ENCODE peak calls at places on chromosomes 11 and 22, in ten cellular contexts. S is Right ventricle myocardium inferior; Y is ascending aorta; C is anterior cingulate cortex; K is GM12891; L is stimulated activated CD4-positive, alpha-beta T cell treated with anti-CD3 and anti-CD28 coated beads, Interleukin-12 subunit alpha, Interleukin-12 subunit beta, amount 100 ng/mL, for 48 hours; U is NT2/D1; W is tibial nerve; F is HTR-8/SVneo; J is KBM-7. R is an unnamed sample.
A peak's percentile ranks its signal among the peaks of the same experiment; 100 is the strongest.

GRCh38 chr11:47398551-47398950 is 9.8 kb upstream of the SLC39A13 start:
- DNase-seq in S (no peak), Y (no peak), C (no peak), K (no peak), L (no peak), U (no peak), W (no peak), F (no peak), J (no peak), R (no peak)

GRCh38 chr11:48055292-48056132 is 75.2 kb downstream of the PTPRJ start:
- DNase-seq in S (no peak), Y (no peak), C (no peak), K (no peak), L (peak; percentile 48), U (no peak), W (no peak), F (no peak), J (peak; percentile 81), R (no peak)

GRCh38 chr11:6437423-6437822 is 3.4 kb downstream of the HPX start:
- DNase-seq in S (no peak), Y (no peak), C (no peak), K (no peak), L (no peak), U (no peak), W (no peak), F (no peak), J (no peak), R (no peak)

GRCh38 chr11:32427935-32428664 is 7.2 kb downstream of the WT1 start:
- DNase-seq in S (no peak), Y (no peak), C (peak; percentile 6), K (no peak), L (no peak), U (no peak), W (no peak), F (no peak), J (no peak), R (no peak)

GRCh38 chr22:50738649-50739227 is 734 bp downstream of the ACR start:
- DNase-seq in S (no peak), Y (no peak), C (no peak), K (no peak), L (no peak), U (no peak), W (no peak), F (no peak), J (no peak), R (no peak)

GRCh38 chr11:117462183-117462574 is 134.5 kb downstream of the CEP164 start:
- DNase-seq in S (no peak), Y (no peak), C (no peak), K (no peak), L (no peak), U (no peak), W (no peak), F (no peak), J (no peak), R (peak; percentile 30)

GRCh38 chr11:66429983-66430602 is 8.6 kb downstream of the MRPL11 start:
- DNase-seq in S (peak; percentile 89), Y (peak; percentile 84), C (peak; percentile 30), K (peak; percentile 71), L (peak; percentile 65), U (peak; percentile 82), W (peak; percentile 59), F (peak; percentile 87), J (peak; percentile 71), R (peak; percentile 90)

GRCh38 chr11:104782377-104782754 is 115.9 kb downstream of the CASP12 start:
- DNase-seq in S (no peak), Y (no peak), C (no peak), K (no peak), L (no peak), U (no peak), W (no peak), F (no peak), J (no peak), R (no peak)

GRCh38 chr11:29641201-29641600 is 375.6 kb downstream of the KCNA4 start:
- DNase-seq in S (no peak), Y (no peak), C (no peak), K (no peak), L (no peak), U (no peak), W (no peak), F (peak; percentile 8), J (no peak), R (no peak)

GRCh38 chr11:68450711-68451110 is 9.8 kb upstream of the PPP6R3 start:
- DNase-seq in S (no peak), Y (no peak), C (no peak), K (no peak), L (no peak), U (no peak), W (no peak), F (no peak), J (no peak), R (no peak)

GRCh38 chr11:6413791-6414231 is 5.1 kb downstream of the APBB1 start:
- DNase-seq in S (no peak), Y (no peak), C (no peak), K (no peak), L (peak; percentile 60), U (no peak), W (no peak), F (no peak), J (no peak), R (no peak)

GRCh38 chr11:91163619-91164451 is 941.0 kb upstream of the CHORDC1 start:
- DNase-seq in S (no peak), Y (no peak), C (no peak), K (no peak), L (no peak), U (no peak), W (no peak), F (peak; percentile 27), J (no peak), R (no peak)